ENCODE peak calls at places on chromosomes 11 and 22, in five cellular contexts. W is fibroblast of lung, B is neuronal stem cell, V is heart left ventricle, U is astrocyte. X is an unnamed sample.

GRCh38 chr11:124951341-124951740 is 2.7 kb upstream of the CCDC15 start:
- DNase-seq in W (no peak), B (no peak), V (no peak), U (no peak), X (no peak)

GRCh38 chr11:47477323-47477722 is 28.4 kb upstream of the RAPSN start:
- DNase-seq in W (peak; percentile 73), B (no peak), V (no peak), U (peak; percentile 62), X (no peak)

GRCh38 chr11:9990221-9990973 is 303.6 kb downstream of the SBF2 start:
- DNase-seq in W (peak; percentile 8), B (no peak), V (no peak), U (no peak), X (no peak)

GRCh38 chr11:130159657-130160459 is at the start of gene ST14:
- DNase-seq in W (no peak), B (no peak), V (no peak), U (no peak), X (no peak)

GRCh38 chr11:3123316-3123715 is 41.8 kb downstream of the OSBPL5 start:
- DNase-seq in W (peak; percentile 17), B (no peak), V (peak; percentile 62), U (peak; percentile 9), X (no peak)

GRCh38 chr11:34214961-34215805 is 109.8 kb downstream of the NAT10 start:
- DNase-seq in W (peak; percentile 81), B (no peak), V (no peak), U (peak; percentile 72), X (no peak)

GRCh38 chr11:66885469-66886316 is 28.8 kb downstream of the LRFN4 start:
- DNase-seq in W (no peak), B (no peak), V (no peak), U (no peak), X (no peak)

GRCh38 chr11:130624946-130625345 is 176.5 kb downstream of the ADAMTS15 start:
- DNase-seq in W (peak; percentile 94), B (no peak), V (no peak), U (peak; percentile 95), X (no peak)

GRCh38 chr11:44313701-44314489 is 4.0 kb upstream of the ALX4 start:
- DNase-seq in W (no peak), B (no peak), V (no peak), U (no peak), X (no peak)

GRCh38 chr11:19259487-19260345 is 19.0 kb upstream of the E2F8 start:
- DNase-seq in W (peak; percentile 27), B (peak; percentile 62), V (peak; percentile 27), U (peak; percentile 4), X (peak; percentile 33)

GRCh38 chr22:29705651-29706050 is 14.2 kb upstream of the CABP7 start:
- DNase-seq in W (no peak), B (no peak), V (no peak), U (no peak), X (no peak)

GRCh38 chr11:79465160-79465559 is 24.3 kb upstream of the TENM4 start:
- DNase-seq in W (no peak), B (no peak), V (no peak), U (no peak), X (no peak)

GRCh38 chr11:64151337-64151736 is 14.6 kb downstream of the MACROD1 start:
- DNase-seq in W (no peak), B (no peak), V (no peak), U (no peak), X (no peak)
- H3K4me1 ChIP-seq in W (no peaks in the 10 kb centered on the region), B (peaks cover 20% of the 10 kb centered on the region), V (peaks cover 25% of the 10 kb centered on the region), U (no peaks in the 10 kb centered on the region), X (no peaks in the 10 kb centered on the region)

GRCh38 chr11:65611758-65612603 is 2.0 kb downstream of the MAP3K11 start:
- DNase-seq in W (peak; percentile 27), B (no peak), V (no peak), U (no peak), X (no peak)

GRCh38 chr11:65615229-65615949 is at the start of gene PCNX3:
- DNase-seq in W (peak; percentile 100), B (peak; percentile 100), V (peak; percentile 100), U (peak; percentile 99), X (peak; percentile 100)

GRCh38 chr11:65611028-65611757 is 2.8 kb downstream of the MAP3K11 start:
- DNase-seq in W (no peak), B (no peak), V (peak; percentile 86), U (no peak), X (no peak)

GRCh38 chr11:65613091-65613928 is 711 bp downstream of the MAP3K11 start:
- DNase-seq in W (no peak), B (no peak), V (no peak), U (no peak), X (no peak)

DNA sequence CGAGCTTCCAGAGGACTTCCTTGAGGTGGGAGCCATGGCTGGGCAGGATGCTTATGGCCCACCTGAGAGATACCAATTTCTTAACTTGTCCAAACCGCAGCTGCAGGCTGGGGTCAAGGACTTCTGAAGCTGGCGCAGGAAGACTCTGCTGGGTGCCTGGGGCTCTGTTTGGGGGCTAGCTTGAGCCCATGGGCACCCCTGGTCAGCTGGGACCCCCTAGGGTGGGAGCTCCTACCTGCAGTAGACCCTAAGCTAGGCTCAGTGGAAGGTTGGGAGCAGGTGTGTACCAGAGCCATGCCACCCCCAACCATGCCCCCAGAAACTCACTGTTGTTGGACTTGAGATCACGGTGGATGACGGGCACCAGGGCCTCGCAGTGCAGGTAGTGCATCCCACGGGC is 1.3 kb downstream of the MAP3K11 start:
- DNase-seq in W (no peak), B (no peak), V (no peak), U (no peak), X (no peak)
- H3K4me1 ChIP-seq in W (peaks cover 38% of the 10 kb centered on the region), B (peaks cover 31% of the 10 kb centered on the region), V (peaks cover 44% of the 10 kb centered on the region), U (peaks cover 41% of the 10 kb centered on the region), X (peaks cover 46% of the 10 kb centered on the region)

DNA sequence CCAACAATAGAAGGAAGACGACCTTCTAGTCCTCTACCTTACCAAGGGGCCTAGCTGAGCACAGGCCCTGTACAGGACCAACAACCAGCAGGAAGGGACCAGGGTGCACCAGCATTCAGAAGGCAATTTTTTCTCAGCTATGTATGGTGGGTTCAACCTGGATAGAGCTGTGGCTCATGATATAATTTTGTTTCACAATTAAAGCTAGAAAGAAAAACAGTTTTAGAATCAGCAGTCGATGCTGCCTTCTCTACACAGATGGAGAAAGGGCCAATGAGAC is 3.7 kb downstream of the DGCR2 start:
- DNase-seq in W (no peak), B (no peak), V (no peak), U (no peak), X (no peak)
- H3K4me1 ChIP-seq in W (peaks cover 4% of the 10 kb centered on the region), B (peaks cover 4% of the 10 kb centered on the region), V (peaks cover 62% of the 10 kb centered on the region), U (peaks cover 12% of the 10 kb centered on the region), X (peaks cover 52% of the 10 kb centered on the region)

GRCh38 chr22:37561209-37562048 is 1.1 kb downstream of the CDC42EP1 start:
- DNase-seq in W (peak; percentile 84), B (peak; percentile 79), V (peak; percentile 92), U (peak; percentile 69), X (peak; percentile 71)
- H3K4me1 ChIP-seq in W (peaks cover 27% of the 10 kb centered on the region), B (peaks cover 33% of the 10 kb centered on the region), V (peaks cover 57% of the 10 kb centered on the region), U (peaks cover 57% of the 10 kb centered on the region), X (peaks cover 21% of the 10 kb centered on the region)

GRCh38 chr22:43923631-43924548 is at the start of gene PNPLA3:
- DNase-seq in W (peak; percentile 88), B (peak; percentile 91), V (peak; percentile 91), U (peak; percentile 78), X (peak; percentile 55)
- H3K4me1 ChIP-seq in W (peaks cover 28% of the 10 kb centered on the region), B (peaks cover 21% of the 10 kb centered on the region), V (peaks cover 7% of the 10 kb centered on the region), U (peaks cover 47% of the 10 kb centered on the region), X (no peaks in the 10 kb centered on the region)

GRCh38 chr11:1520987-1521349 is 34.4 kb upstream of the MOB2 start:
- DNase-seq in W (no peak), B (no peak), V (peak; percentile 50), U (no peak), X (no peak)
- H3K4me1 ChIP-seq in W (no peaks in the 10 kb centered on the region), B (peaks cover 14% of the 10 kb centered on the region), V (peaks cover 21% of the 10 kb centered on the region), U (peaks cover 15% of the 10 kb centered on the region), X (peaks cover 15% of the 10 kb centered on the region)

GRCh38 chr11:64656797-64657196 is 65.8 kb downstream of the SLC22A12 start:
- DNase-seq in W (no peak), B (no peak), V (no peak), U (no peak), X (no peak)
- H3K4me1 ChIP-seq in W (peaks cover 24% of the 10 kb centered on the region), B (no peaks in the 10 kb centered on the region), V (no peaks in the 10 kb centered on the region), U (peaks cover 25% of the 10 kb centered on the region), X (no peaks in the 10 kb centered on the region)

X was measured in naive thymus-derived CD4-positive, alpha-beta T cell.